ENCODE peak calls at places on chromosomes 12 and 14, in five cellular contexts. Q is AG09319, I is dorsolateral prefrontal cortex, K is RWPE1, O is A549. A is an unnamed sample.

GRCh38 chr12:90111646-90112565 is 403.3 kb upstream of the ATP2B1 start:
- DNase-seq in I (no peak), K (no peak), Q (no peak), O (no peak), A (no peak)

GRCh38 chr12:94560416-94561221 is 89.7 kb downstream of the TMCC3 start:
- DNase-seq in K (peak; percentile 94), Q (no peak), I (peak; percentile 65), O (peak; percentile 21), A (peak; percentile 96)

GRCh38 chr12:47388712-47389111 is 309.0 kb upstream of the AMIGO2 start:
- DNase-seq in Q (no peak), I (no peak), K (no peak), O (no peak), A (no peak)

GRCh38 chr14:59463773-59464650 is 1.2 kb downstream of the GPR135 start:
- DNase-seq in Q (no peak), O (no peak), I (peak; percentile 46), K (no peak), A (no peak)

GRCh38 chr14:92719890-92720323 is 28.5 kb downstream of the LGMN start:
- DNase-seq in Q (no peak), K (no peak), O (no peak), I (no peak), A (no peak)

GRCh38 chr14:70972107-70972976 is 65.1 kb downstream of the PCNX1 start:
- DNase-seq in K (peak; percentile 49), I (peak; percentile 66), O (peak; percentile 21), Q (peak; percentile 75), A (peak; percentile 77)

GRCh38 chr12:802242-802995 is 50.0 kb downstream of the WNK1 start:
- DNase-seq in I (no peak), Q (no peak), K (no peak), O (no peak), A (no peak)

GRCh38 chr12:53825246-53826081 is 73.7 kb upstream of the CISTR start:
- DNase-seq in Q (no peak), O (peak; percentile 93), K (peak; percentile 80), I (no peak), A (peak; percentile 87)

GRCh38 chr12:84077692-84078091 is 834.9 kb downstream of the SLC6A15 start:
- DNase-seq in K (no peak), I (no peak), Q (no peak), O (no peak), A (no peak)

GRCh38 chr12:49121047-49121696 is 10.0 kb downstream of the TUBA1B start:
- DNase-seq in I (no peak), Q (no peak), O (peak; percentile 86), K (peak; percentile 62), A (peak; percentile 50)

GRCh38 chr14:47186491-47186890 is 488.9 kb downstream of the MDGA2 start:
- DNase-seq in I (no peak), O (no peak), K (no peak), Q (no peak), A (peak; percentile 39)

GRCh38 chr14:54653764-54654469 is 87.0 kb downstream of the SAMD4A start:
- DNase-seq in I (no peak), Q (no peak), K (no peak), O (peak; percentile 19), A (no peak)

GRCh38 chr12:57627504-57628279 is 5.3 kb downstream of the B4GALNT1 start:
- DNase-seq in O (no peak), Q (no peak), K (no peak), I (no peak), A (no peak)

GRCh38 chr14:25358330-25358729 is 308.4 kb upstream of the STXBP6 start:
- DNase-seq in O (no peak), Q (no peak), K (no peak), I (no peak), A (no peak)

GRCh38 chr14:65303185-65303901 is 109.2 kb upstream of the FUT8 start:
- DNase-seq in K (peak; percentile 37), O (no peak), Q (no peak), I (no peak), A (peak; percentile 67)